ENCODE peak calls at places on chromosome 19, in ten cellular contexts. M is activated B cell treated with CpG ODN at 0.5 μM for 24 hours; L is keratinocyte; N is activated CD8-positive, alpha-beta memory T cell treated with anti-CD3 and anti-CD28 coated beads, Interleukin-2, amount 50 U/mL, for 48 hours; B is stimulated activated CD8-positive, alpha-beta memory T cell treated with anti-CD3 and anti-CD28 coated beads, Interleukin-4, amount 100 ng/mL, for 1 hour; O is nephron progenitor cell; C is NB4; V is CD8-positive, alpha-beta memory T cell; U is EL; E is GM03348. G is an unnamed sample.

GRCh38 chr19:13015361-13016231 is 20.3 kb downstream of the NFIX start:
- DNase-seq in E (no peak), L (no peak), O (no peak), M (no peak), N (no peak), V (no peak), U (no peak), B (no peak), C (no peak), G (peak; percentile 69)

GRCh38 chr19:13012690-13013608 is 17.7 kb downstream of the NFIX start:
- DNase-seq in C (peak; percentile 76), N (peak; percentile 73), O (no peak), B (no peak), U (peak; percentile 84), V (no peak), L (no peak), E (peak; percentile 76), M (no peak), G (peak; percentile 58)

GRCh38 chr19:6238643-6239281 is 41.0 kb downstream of the MLLT1 start:
- DNase-seq in O (no peak), B (no peak), M (no peak), L (no peak), U (no peak), E (peak; percentile 60), N (no peak), C (no peak), V (no peak), G (no peak)

GRCh38 chr19:33290082-33290815 is 12.1 kb downstream of the CEBPA start:
- DNase-seq in L (no peak), O (no peak), C (no peak), U (no peak), V (no peak), E (no peak), N (no peak), B (no peak), M (no peak), G (no peak)

GRCh38 chr19:7917292-7918061 is 2.7 kb upstream of the SNAPC2 start:
- DNase-seq in L (no peak), B (no peak), C (peak; percentile 81), N (peak; percentile 78), M (peak; percentile 55), V (peak; percentile 48), E (peak; percentile 79), U (peak; percentile 62), O (peak; percentile 82), G (peak; percentile 71)

GRCh38 chr19:4151623-4152022 is 1.8 kb upstream of the CREB3L3 start:
- DNase-seq in B (no peak), L (no peak), E (no peak), U (no peak), V (no peak), O (no peak), C (no peak), M (no peak), N (no peak), G (no peak)

GRCh38 chr19:13604902-13605586 is 98.8 kb upstream of the CACNA1A start:
- DNase-seq in O (no peak), B (no peak), N (no peak), L (no peak), C (peak; percentile 28), V (no peak), E (no peak), M (no peak), U (no peak), G (no peak)

GRCh38 chr19:45406165-45406956 is at the start of gene POLR1G:
- DNase-seq in C (peak; percentile 76), B (peak; percentile 58), U (peak; percentile 84), V (peak; percentile 62), N (peak; percentile 88), O (peak; percentile 72), E (peak; percentile 90), M (peak; percentile 74), L (no peak), G (peak; percentile 85)

GRCh38 chr19:53541971-53542370 is 4.0 kb downstream of the ZNF331 start:
- DNase-seq in E (no peak), U (no peak), N (no peak), C (no peak), M (no peak), B (no peak), O (no peak), L (no peak), V (no peak), G (no peak)

GRCh38 chr19:3880471-3881271 is at the start of gene ATCAY:
- DNase-seq in N (no peak), O (peak; percentile 52), B (no peak), C (no peak), E (peak; percentile 5), L (no peak), U (no peak), M (no peak), V (no peak), G (peak; percentile 90)

GRCh38 chr19:55392820-55393219 is 7.1 kb downstream of the RPL28 start:
- DNase-seq in O (no peak), B (no peak), M (no peak), N (no peak), U (no peak), E (no peak), V (no peak), C (no peak), L (no peak), G (no peak)

GRCh38 chr19:50384685-50385535 is 763 bp downstream of the POLD1 start:
- DNase-seq in M (no peak), U (peak; percentile 50), O (no peak), E (peak; percentile 53), B (no peak), C (peak; percentile 48), V (no peak), L (no peak), N (no peak), G (no peak)

GRCh38 chr19:16575861-16576689 is 3.9 kb upstream of the SLC35E1 start:
- DNase-seq in E (no peak), U (no peak), O (no peak), C (no peak), L (no peak), B (no peak), M (no peak), N (no peak), V (no peak), G (no peak)

GRCh38 chr19:4350726-4351125 is 7.4 kb downstream of the MPND start:
- DNase-seq in B (no peak), U (no peak), O (no peak), E (no peak), C (no peak), L (no peak), V (no peak), N (no peak), M (no peak), G (no peak)

GRCh38 chr19:16447015-16447384 is 24.8 kb downstream of the EPS15L1 start:
- DNase-seq in B (peak; percentile 28), U (peak; percentile 82), V (peak; percentile 46), N (peak; percentile 74), C (peak; percentile 93), M (peak; percentile 52), O (no peak), L (no peak), E (peak; percentile 91), G (no peak)

GRCh38 chr19:6088677-6089063 is 21.6 kb downstream of the RFX2 start:
- DNase-seq in O (no peak), L (no peak), M (no peak), V (no peak), B (no peak), C (peak; percentile 39), E (peak; percentile 20), U (peak; percentile 57), N (no peak), G (no peak)

GRCh38 chr19:11633223-11633622 is 35.9 kb downstream of the ZNF627 start:
- DNase-seq in O (no peak), U (no peak), B (no peak), L (no peak), N (no peak), E (no peak), C (no peak), M (no peak), V (no peak), G (no peak)

GRCh38 chr19:9580728-9581127 is 3.6 kb downstream of the ZNF121 start:
- DNase-seq in L (no peak), V (no peak), B (no peak), C (no peak), U (no peak), E (no peak), M (no peak), N (no peak), O (no peak), G (no peak)

GRCh38 chr19:48961673-48962028 is 3.5 kb upstream of the FTL start:
- DNase-seq in E (no peak), C (no peak), M (no peak), B (no peak), U (no peak), L (no peak), O (no peak), N (no peak), V (no peak), G (no peak)

GRCh38 chr19:40808497-40808896 is 9.5 kb downstream of the EGLN2 start:
- DNase-seq in N (no peak), L (no peak), U (no peak), V (no peak), C (no peak), B (no peak), E (no peak), O (no peak), M (no peak), G (no peak)

GRCh38 chr19:38898788-38899446 is 501 bp downstream of the SIRT2 start:
- DNase-seq in U (peak; percentile 16), V (no peak), M (no peak), O (peak; percentile 18), N (no peak), E (peak; percentile 40), B (no peak), L (no peak), C (no peak), G (no peak)

GRCh38 chr19:2394054-2394668 is 33.2 kb downstream of the TIMM13 start:
- DNase-seq in E (no peak), O (no peak), V (no peak), M (no peak), L (no peak), B (no peak), U (no peak), C (peak; percentile 82), N (no peak), G (no peak)

GRCh38 chr19:42601811-42602443 is 7.2 kb upstream of the CEACAM8 start:
- DNase-seq in C (peak; percentile 27), M (no peak), O (peak; percentile 56), N (no peak), U (peak; percentile 44), V (no peak), B (no peak), E (peak; percentile 75), L (no peak), G (peak; percentile 45)

GRCh38 chr19:11264452-11265176 is 2.3 kb upstream of the DOCK6 start:
- DNase-seq in L (no peak), M (no peak), V (no peak), U (no peak), B (no peak), C (no peak), N (no peak), E (no peak), O (no peak), G (peak; percentile 84)

GRCh38 chr19:9323557-9323918 is 441 bp upstream of the ZNF559 start:
- DNase-seq in O (no peak), C (peak; percentile 94), M (no peak), U (peak; percentile 82), E (peak; percentile 52), B (peak; percentile 9), N (no peak), L (peak; percentile 46), V (peak; percentile 52), G (peak; percentile 80)

GRCh38 chr19:56217039-56217949 is 15.2 kb downstream of the ZSCAN5C start:
- DNase-seq in M (no peak), O (peak; percentile 9), L (peak; percentile 13), C (no peak), B (no peak), U (peak; percentile 35), E (peak; percentile 66), V (no peak), N (no peak), G (peak; percentile 69)

GRCh38 chr19:20879501-20879900 is 43.5 kb upstream of the ZNF85 start:
- DNase-seq in E (no peak), B (no peak), O (no peak), M (no peak), U (no peak), C (no peak), L (no peak), V (no peak), N (no peak), G (no peak)

GRCh38 chr19:18216789-18217188 is 9.4 kb downstream of the PDE4C start:
- DNase-seq in O (no peak), L (no peak), V (no peak), U (no peak), E (no peak), C (no peak), B (no peak), N (no peak), M (no peak), G (no peak)